ENCODE peak calls at places on chromosomes 2 and 18, in four cellular contexts. T is A549, P is MM.1S, E is tibial artery. H is an unnamed sample.

GRCh38 chr2:19868705-19869550 is 32.9 kb downstream of the TTC32 start:
- DNase-seq in T (no peak), P (peak), E (peak), H (peak)

GRCh38 chr18:2147866-2148265 is 423.4 kb downstream of the METTL4 start:
- DNase-seq in T (no peak), P (no peak), E (peak), H (peak)

GRCh38 chr2:133791191-133791590 is 222.9 kb upstream of the NCKAP5 start:
- DNase-seq in T (no peak), P (no peak), E (no peak), H (peak)

GRCh38 chr18:23547806-23548205 is 38.5 kb downstream of the NPC1 start:
- DNase-seq in T (peak), P (no peak), E (no peak), H (peak)

GRCh38 chr18:58596265-58596681 is 32.6 kb downstream of the ALPK2 start:
- DNase-seq in T (no peak), P (no peak), E (no peak), H (no peak)

GRCh38 chr2:167383610-167384194 is 495.4 kb downstream of the XIRP2 start:
- DNase-seq in T (no peak), P (no peak), E (no peak), H (no peak)

GRCh38 chr2:152369176-152369860 is 34.3 kb downstream of the FMNL2 start:
- DNase-seq in T (no peak), P (no peak), E (no peak), H (peak)

GRCh38 chr2:166091439-166091838 is 36.4 kb downstream of the SCN1A start:
- DNase-seq in T (no peak), P (no peak), E (no peak), H (no peak)

GRCh38 chr2:47534179-47534919 is 131.4 kb downstream of the MSH2 start:
- DNase-seq in T (no peak), P (no peak), E (no peak), H (peak)

GRCh38 chr2:42567806-42568429 is 514 bp upstream of the MTA3 start:
- DNase-seq in T (peak), P (no peak), E (peak), H (no peak)

GRCh38 chr18:62242955-62243354 is 55.9 kb downstream of the RELCH start:
- DNase-seq in T (no peak), P (no peak), E (no peak), H (no peak)

GRCh38 chr2:145617906-145618305 is 1098.0 kb upstream of the ZEB2 start:
- DNase-seq in T (no peak), P (no peak), E (no peak), H (peak)

GRCh38 chr2:175437167-175437566 is 255.7 kb upstream of the ATP5MC3 start:
- DNase-seq in T (no peak), P (no peak), E (no peak), H (no peak)

GRCh38 chr2:148259674-148260073 is 238.8 kb downstream of the MBD5 start:
- DNase-seq in T (no peak), P (no peak), E (no peak), H (peak)

GRCh38 chr2:171347158-171347557 is 86.6 kb downstream of the METTL8 start:
- DNase-seq in T (no peak), P (peak), E (no peak), H (no peak)

GRCh38 chr2:188519133-188519532 is 227.5 kb downstream of the GULP1 start:
- DNase-seq in T (no peak), P (no peak), E (no peak), H (peak)

GRCh38 chr2:25541378-25541777 is 132.0 kb downstream of the DTNB start:
- DNase-seq in T (no peak), P (no peak), E (no peak), H (no peak)

GRCh38 chr18:40215981-40216380 is 1739.1 kb upstream of the PIK3C3 start:
- DNase-seq in T (no peak), P (no peak), E (no peak), H (peak)

GRCh38 chr2:158464426-158465281 is 7.9 kb downstream of the PKP4 start:
- DNase-seq in T (peak), P (peak), E (no peak), H (no peak)

GRCh38 chr2:241410739-241411176 is 54.7 kb downstream of the FARP2 start:
- DNase-seq in T (no peak), P (no peak), E (no peak), H (peak)

GRCh38 chr18:3782901-3783300 is 332.9 kb downstream of the TGIF1 start:
- DNase-seq in T (no peak), P (no peak), E (no peak), H (no peak)

DNA sequence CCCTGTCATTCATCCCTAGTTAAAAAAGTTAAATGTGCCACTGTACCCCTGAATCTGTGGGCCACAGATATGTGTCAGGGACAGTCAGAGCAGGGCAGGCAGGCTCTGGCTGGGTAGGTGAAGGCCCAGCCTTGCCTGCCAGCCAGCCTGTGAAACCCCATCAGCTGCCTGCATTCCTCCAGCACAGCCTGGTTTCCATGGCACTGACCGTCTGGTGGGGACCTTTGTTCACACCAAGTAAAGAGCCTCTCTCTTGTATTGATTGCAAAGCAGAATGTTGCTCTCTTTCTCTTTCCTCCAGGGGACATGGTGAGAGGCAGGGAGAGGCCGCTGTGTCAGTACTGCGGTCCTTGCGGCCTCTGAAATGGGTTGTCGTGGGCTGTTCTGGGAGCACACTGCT is 11.1 kb downstream of the LIPG start:
- DNase-seq in T (no peak), P (no peak), E (no peak), H (no peak)
- TF ChIP-seq CTCF in T (no peak), P (no peak), E (no peak), H (no peak)

GRCh38 chr2:120175000-120175581 is 48.1 kb downstream of the TMEM185B start:
- DNase-seq in T (peak), P (peak), E (no peak), H (peak)

GRCh38 chr2:120180066-120180465 is 43.1 kb downstream of the TMEM185B start:
- DNase-seq in T (no peak), P (no peak), E (no peak), H (no peak)

GRCh38 chr2:120177011-120177621 is 46.1 kb downstream of the TMEM185B start:
- DNase-seq in T (no peak), P (peak), E (no peak), H (peak)

GRCh38 chr2:120177973-120178372 is 45.2 kb downstream of the TMEM185B start:
- DNase-seq in T (no peak), P (peak), E (no peak), H (no peak)

GRCh38 chr2:120176526-120176925 is 46.7 kb downstream of the TMEM185B start:
- DNase-seq in T (no peak), P (no peak), E (no peak), H (no peak)
- H3K4me3 ChIP-seq in T (no peak), P (peak), E (no peak), H (peak)

DNA sequence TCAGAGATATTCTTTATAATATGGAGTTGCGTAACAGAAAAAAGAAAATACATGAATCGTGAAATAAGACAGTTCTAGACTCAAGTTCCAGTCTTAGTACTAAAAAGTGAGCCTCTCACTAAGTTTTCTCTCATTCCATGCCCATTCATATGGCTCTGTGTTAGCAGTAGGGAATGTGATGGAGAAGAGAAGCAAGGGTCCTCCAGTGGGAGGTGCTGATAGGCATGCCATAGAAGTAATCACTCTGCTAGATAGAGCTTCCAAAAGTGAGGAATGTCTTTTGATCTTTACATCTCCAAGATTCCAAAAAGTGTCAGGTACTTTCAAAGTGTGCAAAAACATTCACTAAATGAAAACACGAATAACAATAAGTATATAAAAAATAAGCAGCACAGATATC is 678.4 kb downstream of the DCDC2C start:
- DNase-seq in T (no peak), P (no peak), E (no peak), H (no peak)
- TF ChIP-seq CTCF in T (no peak), P (no peak), E (no peak), H (no peak)

GRCh38 chr2:128306081-128306930 is 12.4 kb downstream of the HS6ST1 start:
- DNase-seq in T (peak), P (peak), E (peak), H (peak)
- H3K4me3 ChIP-seq in T (no peak), P (no peak), E (no peak), H (peak)

DNA sequence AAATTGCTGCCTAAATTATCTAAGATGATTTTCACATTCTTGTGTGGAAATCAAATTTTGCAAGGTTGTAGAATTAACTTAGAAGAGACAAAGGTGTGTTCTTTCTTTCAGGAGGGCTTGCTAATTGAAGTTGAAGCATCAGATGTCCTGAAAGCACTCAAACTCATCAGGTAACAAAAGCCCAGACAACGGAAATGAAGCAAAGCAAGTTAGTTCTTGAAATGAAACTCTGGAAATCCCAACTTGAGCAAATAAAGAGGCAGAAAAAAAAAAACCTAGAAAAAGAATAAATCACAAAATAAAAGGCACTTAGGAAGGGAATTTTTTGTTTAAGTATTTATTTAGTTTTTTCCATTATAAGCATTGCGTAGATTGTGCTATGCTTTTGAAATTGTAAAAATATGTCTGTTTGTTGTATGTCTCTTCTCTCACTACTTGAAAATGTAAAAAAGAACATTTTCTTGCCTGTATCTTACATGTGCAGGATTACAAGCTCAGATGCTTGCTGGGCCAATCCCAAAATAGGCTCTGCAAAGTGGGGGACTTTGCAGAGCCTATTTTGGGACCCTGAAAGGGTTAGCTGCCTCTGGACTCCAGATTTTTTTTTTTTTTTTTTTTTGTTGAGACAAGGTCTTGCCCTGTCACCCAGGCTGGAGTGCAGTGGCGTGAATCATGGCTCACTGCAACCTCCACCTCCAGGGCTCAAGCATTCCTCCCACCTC is 46.7 kb downstream of the FAM161A start:
- DNase-seq in T (no peak), P (peak), E (no peak), H (no peak)
- TF ChIP-seq CTCF in T (no peak), P (no peak), E (no peak), H (no peak)

GRCh38 chr2:239167011-239167673 is 233.7 kb downstream of the HDAC4 start:
- DNase-seq in T (no peak), P (no peak), E (peak), H (no peak)
- H3K4me3 ChIP-seq in T (no peak), P (no peak), E (no peak), H (no peak)

DNA sequence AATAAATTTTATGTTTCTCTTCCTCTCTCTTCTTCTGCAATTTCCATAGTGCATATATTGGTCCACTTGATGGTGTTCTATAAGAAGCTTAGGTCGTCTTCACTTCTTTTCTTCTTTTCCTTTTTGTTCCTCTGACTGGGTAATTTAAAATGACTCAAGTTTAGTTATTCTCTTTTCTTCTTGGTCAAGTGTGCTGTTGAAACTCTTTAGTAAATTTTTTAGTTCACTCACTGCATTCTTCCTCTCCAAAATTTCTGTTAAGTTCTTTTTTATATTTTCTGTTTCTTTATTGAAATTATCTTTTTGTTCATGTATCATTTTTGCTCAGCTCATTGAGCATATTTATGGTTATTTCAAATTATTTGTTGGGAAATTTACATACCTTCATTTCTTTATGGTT is 32.7 kb upstream of the ZSWIM2 start:
- DNase-seq in T (no peak), P (no peak), E (no peak), H (no peak)
- TF ChIP-seq CTCF in T (no peak), P (no peak), E (no peak), H (no peak)

GRCh38 chr2:55054476-55054875 is 4.2 kb upstream of the RTN4 start:
- DNase-seq in T (no peak), P (peak), E (no peak), H (no peak)

GRCh38 chr2:55054076-55054475 is 3.8 kb upstream of the RTN4 start:
- DNase-seq in T (no peak), P (peak), E (no peak), H (no peak)

GRCh38 chr2:55050133-55050994 is at the start of gene RTN4:
- DNase-seq in T (peak), P (peak), E (peak), H (peak)

GRCh38 chr2:55051026-55051866 is 995 bp upstream of the RTN4 start:
- DNase-seq in T (peak), P (no peak), E (peak), H (peak)

GRCh38 chr2:55052087-55053061 is 2.1 kb upstream of the RTN4 start:
- DNase-seq in T (no peak), P (no peak), E (no peak), H (no peak)
- H3K4me3 ChIP-seq in T (peak), P (no peak), E (no peak), H (no peak)

GRCh38 chr2:70645733-70646420 is 92.3 kb upstream of the TGFA start:
- DNase-seq in T (peak), P (peak), E (no peak), H (peak)
- TF ChIP-seq CTCF in T (peak), P (peak), E (no peak), H (peak)